ENCODE peak calls at places on chromosomes 1 and 21, in nine cellular contexts. P is epithelial cell of esophagus; L is AG04450; I is CD4-positive, alpha-beta memory T cell; J is GM23248; E is astrocyte of the spinal cord; O is iPS DF 6.9; B is endodermal cell; S is skeletal muscle cell. R is an unnamed sample.

GRCh38 chr1:41536296-41536695 is 51.8 kb upstream of the EDN2 start:
- DNase-seq in S (no peak), E (no peak), P (no peak), O (no peak), I (no peak), L (no peak), J (no peak), B (no peak), R (no peak)

GRCh38 chr1:23480187-23481025 is 3.6 kb downstream of the ASAP3 start:
- DNase-seq in P (no peak), E (no peak), L (no peak), S (no peak), O (no peak), I (no peak), B (no peak), J (no peak), R (no peak)

GRCh38 chr1:113835686-113836290 is 23.5 kb upstream of the RSBN1 start:
- DNase-seq in E (peak), P (peak), B (no peak), J (peak), I (peak), S (peak), O (no peak), L (peak), R (peak)

GRCh38 chr1:220233927-220234326 is 38.3 kb downstream of the RAB3GAP2 start:
- DNase-seq in O (no peak), L (no peak), E (no peak), J (no peak), B (no peak), S (no peak), P (no peak), I (no peak), R (no peak)

GRCh38 chr1:56864430-56864829 is 9.8 kb downstream of the C8A start:
- DNase-seq in S (no peak), L (no peak), J (peak), B (no peak), O (no peak), I (no peak), P (peak), E (no peak), R (no peak)

GRCh38 chr1:248849152-248849551 is 9.7 kb downstream of the ZNF692 start:
- DNase-seq in E (no peak), L (no peak), O (no peak), J (no peak), B (peak), P (no peak), S (no peak), I (no peak), R (no peak)

GRCh38 chr1:183149273-183149672 is 36.8 kb upstream of the LAMC2 start:
- DNase-seq in L (no peak), E (no peak), J (no peak), I (no peak), P (peak), O (no peak), S (no peak), B (no peak), R (no peak)

GRCh38 chr1:192766876-192767275 is 42.0 kb upstream of the RGS2 start:
- DNase-seq in L (no peak), E (no peak), B (peak), J (no peak), O (no peak), I (no peak), P (no peak), S (no peak), R (no peak)

GRCh38 chr1:198751741-198752140 is 112.9 kb downstream of the PTPRC start:
- DNase-seq in E (no peak), O (no peak), P (no peak), L (no peak), S (no peak), B (no peak), I (no peak), J (no peak), R (no peak)

GRCh38 chr1:162038624-162039023 is 15.0 kb upstream of the OLFML2B start:
- DNase-seq in O (no peak), J (no peak), L (no peak), E (no peak), P (no peak), B (no peak), I (no peak), S (no peak), R (no peak)

GRCh38 chr1:231093158-231093922 is 53.3 kb upstream of the FAM89A start:
- DNase-seq in P (no peak), E (peak), B (peak), L (no peak), I (no peak), O (no peak), S (no peak), J (peak), R (no peak)

GRCh38 chr1:105793541-105794146 is 1262.8 kb upstream of the PRMT6 start:
- DNase-seq in E (peak), L (no peak), O (peak), P (peak), S (no peak), I (no peak), J (peak), B (peak), R (peak)

GRCh38 chr1:36908096-36908495 is 126.2 kb downstream of the GRIK3 start:
- DNase-seq in O (no peak), I (no peak), J (no peak), L (no peak), P (no peak), E (no peak), S (no peak), B (no peak), R (no peak)

GRCh38 chr1:26060832-26061574 is 6.4 kb downstream of the TRIM63 start:
- DNase-seq in B (no peak), I (no peak), J (no peak), P (no peak), O (no peak), E (no peak), L (no peak), S (no peak), R (no peak)

GRCh38 chr1:206029484-206029883 is 5.8 kb upstream of the CTSE start:
- DNase-seq in I (no peak), J (peak), B (no peak), L (no peak), O (no peak), E (no peak), S (peak), P (peak), R (no peak)

GRCh38 chr1:227934476-227935313 is 13.0 kb downstream of the WNT9A start:
- DNase-seq in L (no peak), S (peak), P (peak), E (peak), O (no peak), B (no peak), J (peak), I (no peak), R (no peak)

GRCh38 chr21:34630536-34631143 is 15.7 kb upstream of the RCAN1 start:
- DNase-seq in I (peak), S (no peak), O (no peak), B (peak), L (no peak), P (peak), E (peak), J (peak), R (peak)

GRCh38 chr1:113542221-113542701 is 151.9 kb downstream of the MAGI3 start:
- DNase-seq in L (peak), B (no peak), E (peak), I (no peak), P (peak), S (peak), J (peak), O (no peak), R (no peak)

GRCh38 chr1:21165632-21166031 is 11.1 kb downstream of the EIF4G3 start:
- DNase-seq in I (no peak), O (no peak), S (no peak), B (no peak), J (peak), L (no peak), E (peak), P (no peak), R (no peak)

GRCh38 chr1:155277896-155278688 is 829 bp downstream of the HCN3 start:
- DNase-seq in I (peak), P (peak), B (peak), E (peak), L (no peak), O (no peak), J (peak), S (no peak), R (peak)

GRCh38 chr1:159860456-159860855 is 2.0 kb downstream of the VSIG8 start:
- DNase-seq in O (no peak), J (peak), I (no peak), E (no peak), L (no peak), S (no peak), B (no peak), P (no peak), R (no peak)

GRCh38 chr1:231584117-231584516 is 42.5 kb upstream of the DISC1 start:
- DNase-seq in I (no peak), L (no peak), O (no peak), E (peak), S (peak), P (peak), J (peak), B (no peak), R (no peak)

GRCh38 chr1:244224487-244225430 is 173.7 kb downstream of the ZBTB18 start:
- DNase-seq in J (no peak), O (no peak), S (no peak), L (no peak), P (peak), B (no peak), E (no peak), I (no peak), R (no peak)

GRCh38 chr1:14345925-14346550 is 252.4 kb upstream of the KAZN start:
- DNase-seq in E (peak), L (no peak), O (no peak), J (peak), I (no peak), P (no peak), B (peak), S (no peak), R (no peak)

GRCh38 chr1:205631010-205631726 is 643 bp downstream of the ELK4 start:
- DNase-seq in O (no peak), S (peak), L (peak), E (peak), B (peak), P (peak), J (peak), I (peak), R (peak)

GRCh38 chr1:165542647-165543046 is 1.2 kb upstream of the LRRC52 start:
- DNase-seq in I (no peak), J (no peak), L (no peak), S (no peak), O (no peak), B (no peak), E (no peak), P (no peak), R (no peak)

GRCh38 chr1:178361847-178362246 is 134.9 kb downstream of the CLEC20A start:
- DNase-seq in I (no peak), J (no peak), S (no peak), P (no peak), B (no peak), L (no peak), O (no peak), E (no peak), R (no peak)

GRCh38 chr1:219710529-219711194 is 97.8 kb upstream of the ZC3H11B start:
- DNase-seq in S (peak), P (peak), E (peak), B (no peak), L (peak), J (peak), O (no peak), I (no peak), R (no peak)

GRCh38 chr1:30322859-30323257 is 400.5 kb downstream of the MATN1 start:
- DNase-seq in I (no peak), B (peak), E (no peak), O (no peak), J (no peak), P (no peak), S (no peak), L (no peak), R (peak)

GRCh38 chr1:221439008-221439733 is 302.7 kb downstream of the DUSP10 start:
- DNase-seq in J (peak), B (no peak), L (peak), O (no peak), S (peak), E (peak), I (no peak), P (peak), R (no peak)

GRCh38 chr1:240462766-240463410 is 149.1 kb downstream of the GREM2 start:
- DNase-seq in B (no peak), J (peak), E (no peak), L (no peak), I (no peak), O (no peak), S (no peak), P (no peak), R (peak)

DNA sequence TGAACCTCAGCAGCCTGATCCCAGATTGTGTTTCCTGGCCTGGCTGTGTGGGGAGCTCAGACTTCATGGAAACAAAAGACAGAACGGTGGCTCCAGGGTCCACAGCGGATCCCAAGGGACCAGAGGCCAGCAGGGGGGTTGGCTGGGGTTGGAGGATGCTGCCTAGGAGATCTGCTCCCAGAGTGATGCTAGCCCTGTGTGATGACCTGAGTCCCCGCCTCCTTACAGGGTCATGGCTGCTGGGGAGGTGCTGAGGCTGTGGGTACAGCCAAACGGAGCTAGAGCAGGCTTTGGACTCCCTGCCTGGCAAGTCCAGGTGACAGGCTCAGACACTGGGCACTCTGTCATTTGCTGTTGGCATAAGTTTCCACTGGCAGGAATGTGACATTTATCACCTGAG is 11.5 kb upstream of the RUNX3 start:
- DNase-seq in E (no peak), J (no peak), B (no peak), O (no peak), L (no peak), P (no peak), I (no peak), S (no peak), R (no peak)
- H3K4me3 ChIP-seq in E (no peak), J (no peak), B (no peak), O (no peak), L (no peak), P (no peak), I (no peak), S (no peak), R (no peak)

GRCh38 chr1:154157520-154158306 is 2.8 kb upstream of the NUP210L start:
- DNase-seq in P (peak), L (no peak), O (no peak), I (peak), J (peak), S (no peak), E (no peak), B (no peak), R (no peak)

GRCh38 chr1:154158307-154159125 is 3.6 kb upstream of the NUP210L start:
- DNase-seq in P (no peak), O (no peak), J (no peak), E (no peak), B (no peak), L (no peak), S (no peak), I (no peak), R (peak)

GRCh38 chr1:154154534-154155181 is at the start of gene NUP210L:
- DNase-seq in L (peak), B (peak), P (peak), S (no peak), I (no peak), O (peak), E (no peak), J (peak), R (peak)

GRCh38 chr1:154154053-154154452 is 820 bp downstream of the NUP210L start:
- DNase-seq in I (no peak), J (no peak), B (no peak), P (no peak), O (no peak), S (no peak), E (no peak), L (no peak), R (no peak)

DNA sequence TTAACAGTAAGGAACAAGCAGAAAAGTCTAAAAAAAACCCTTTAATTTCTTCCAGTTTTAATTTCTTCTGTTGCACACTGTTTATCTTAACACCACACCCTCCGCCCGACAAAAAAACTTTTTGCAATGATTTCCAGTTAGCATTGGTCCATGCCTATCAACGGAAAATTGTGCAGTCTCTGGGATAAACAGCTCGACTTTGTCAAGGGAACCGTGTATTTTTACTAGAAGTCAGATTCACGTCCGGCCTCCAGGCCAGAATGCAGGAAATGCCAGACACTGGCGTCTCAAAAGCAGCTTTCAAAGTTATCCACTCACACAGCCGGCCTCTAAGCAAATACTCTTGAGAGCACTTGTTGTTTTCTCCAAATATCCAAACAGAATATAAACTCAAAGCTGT is 409 bp upstream of the NUP210L start:
- DNase-seq in S (no peak), I (no peak), B (no peak), P (no peak), E (peak), L (peak), O (no peak), J (peak), R (no peak)
- H3K4me3 ChIP-seq in S (no peak), I (no peak), B (no peak), P (no peak), E (no peak), L (no peak), O (no peak), J (no peak), R (no peak)

GRCh38 chr1:62423580-62424242 is 13.1 kb upstream of the USP1 start:
- DNase-seq in O (no peak), B (no peak), S (no peak), P (no peak), L (no peak), I (no peak), E (no peak), J (no peak), R (no peak)
- H3K4me3 ChIP-seq in O (no peak), B (no peak), S (no peak), P (no peak), L (no peak), I (no peak), E (no peak), J (no peak), R (no peak)

GRCh38 chr1:153578936-153579335 is 13.3 kb upstream of the S100A2 start:
- DNase-seq in J (peak), B (peak), I (no peak), S (no peak), P (no peak), O (no peak), E (no peak), L (no peak), R (no peak)
- H3K4me3 ChIP-seq in J (no peak), B (no peak), I (no peak), S (no peak), P (no peak), O (no peak), E (no peak), L (no peak), R (no peak)

GRCh38 chr1:153155542-153155941 is 4.9 kb upstream of the SPRR2G start:
- DNase-seq in S (no peak), J (no peak), L (no peak), P (no peak), B (no peak), I (no peak), E (no peak), O (no peak), R (no peak)
- H3K4me3 ChIP-seq in S (no peak), J (no peak), L (no peak), P (no peak), B (no peak), I (no peak), E (no peak), O (no peak), R (no peak)

GRCh38 chr1:152111515-152111968 is 3.7 kb downstream of the TCHH start:
- DNase-seq in L (no peak), E (peak), J (peak), P (peak), O (no peak), B (peak), S (peak), I (no peak), R (no peak)

GRCh38 chr1:152110860-152111514 is 4.3 kb downstream of the TCHH start:
- DNase-seq in I (peak), B (peak), E (peak), J (peak), L (no peak), P (peak), O (no peak), S (peak), R (no peak)

GRCh38 chr1:152110365-152110859 is 4.8 kb downstream of the TCHH start:
- DNase-seq in I (peak), J (peak), L (no peak), O (no peak), P (peak), S (peak), B (no peak), E (peak), R (no peak)

GRCh38 chr1:152112885-152113432 is 2.3 kb downstream of the TCHH start:
- DNase-seq in B (no peak), P (no peak), J (peak), I (no peak), L (no peak), S (no peak), O (no peak), E (no peak), R (no peak)

DNA sequence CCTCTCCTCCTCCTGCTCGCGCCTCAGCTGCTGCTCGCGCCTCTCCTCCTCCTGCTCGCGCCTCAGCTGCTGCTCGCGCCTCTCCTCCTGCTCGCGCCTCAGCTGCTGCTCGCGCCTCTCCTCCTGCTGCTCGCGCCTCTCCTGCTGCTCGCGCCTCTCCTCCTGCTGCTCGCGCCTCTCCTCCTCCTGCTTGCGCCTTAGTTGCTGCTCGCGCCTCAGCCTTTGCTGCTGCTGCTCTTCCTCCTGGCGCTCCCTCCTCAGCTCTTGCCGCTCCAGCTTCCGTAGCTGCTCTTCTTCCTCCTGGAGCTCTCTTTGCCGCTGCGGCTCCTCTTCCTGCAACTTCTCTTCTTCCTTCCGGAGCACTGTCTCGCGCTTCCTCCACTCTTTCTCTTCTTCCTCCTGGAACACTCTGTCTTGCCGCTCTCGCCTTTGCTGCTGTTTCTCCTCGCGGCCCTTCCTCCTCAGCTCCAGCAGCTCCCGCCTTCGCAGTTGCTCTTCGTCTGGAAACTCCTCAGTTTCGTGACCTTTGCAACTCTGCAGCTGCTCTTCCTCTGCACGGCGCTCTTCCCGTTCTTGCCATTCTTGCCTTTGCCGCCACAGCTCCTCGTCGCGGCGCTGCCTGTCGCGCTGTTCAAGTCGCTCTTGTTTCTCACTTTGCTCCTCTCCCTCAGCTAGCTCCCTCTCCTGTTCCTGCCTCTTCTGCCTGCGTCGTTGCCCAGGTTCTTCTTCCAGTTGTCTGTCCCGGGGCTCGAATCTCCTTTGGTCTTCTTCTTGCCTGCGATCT is 3.0 kb downstream of the TCHH start:
- DNase-seq in I (no peak), E (peak), S (no peak), P (peak), B (peak), J (peak), O (no peak), L (no peak), R (no peak)
- H3K4me3 ChIP-seq in I (no peak), E (peak), S (peak), P (peak), B (no peak), J (peak), O (no peak), L (peak), R (no peak)

GRCh38 chr1:184650177-184650866 is 104.3 kb downstream of the EDEM3 start:
- DNase-seq in E (no peak), I (no peak), O (no peak), B (no peak), L (no peak), S (no peak), P (no peak), J (no peak), R (no peak)
- H3K4me3 ChIP-seq in E (no peak), I (no peak), O (no peak), B (no peak), L (no peak), S (no peak), P (no peak), J (no peak), R (no peak)

GRCh38 chr1:170662561-170662971 is 1.4 kb upstream of the PRRX1 start:
- DNase-seq in B (no peak), L (no peak), P (no peak), E (peak), J (peak), O (no peak), I (no peak), S (no peak), R (no peak)
- H3K4me3 ChIP-seq in B (peak), L (peak), P (no peak), E (peak), J (peak), O (peak), I (no peak), S (peak), R (no peak)

GRCh38 chr1:202812176-202813026 is 1.6 kb downstream of the PCAT6 start:
- DNase-seq in J (peak), E (no peak), B (peak), I (no peak), P (peak), O (no peak), L (no peak), S (no peak), R (no peak)
- H3K4me3 ChIP-seq in J (no peak), E (peak), B (peak), I (no peak), P (peak), O (no peak), L (peak), S (peak), R (no peak)

GRCh38 chr1:1577367-1578011 is 2.8 kb upstream of the SSU72 start:
- DNase-seq in I (no peak), S (no peak), E (no peak), B (no peak), L (no peak), O (no peak), J (no peak), P (no peak), R (no peak)
- H3K4me3 ChIP-seq in I (no peak), S (no peak), E (no peak), B (no peak), L (no peak), O (no peak), J (no peak), P (no peak), R (no peak)

R was measured in HAP-1.